ENCODE peak calls at places on chromosomes 16 and 17, in four cellular contexts. K is brain microvascular endothelial cell, L is foreskin fibroblast, A is upper lobe of left lung. U is an unnamed sample.
A peak's percentile ranks its signal among the peaks of the same experiment; 100 is the strongest.

GRCh38 chr16:63323722-63324121 is 1287.5 kb upstream of the CDH8 start:
- DNase-seq in A (no peak), L (no peak), K (no peak), U (no peak)

GRCh38 chr16:64455275-64455674 is 666.6 kb downstream of the CDH11 start:
- DNase-seq in L (no peak), A (no peak), K (no peak), U (no peak)

GRCh38 chr17:27593232-27593856 is 37.6 kb upstream of the LGALS9 start:
- DNase-seq in L (no peak), K (no peak), A (no peak), U (no peak)

GRCh38 chr16:47375423-47375822 is 85.4 kb downstream of the ITFG1 start:
- DNase-seq in L (no peak), A (no peak), K (no peak), U (no peak)

GRCh38 chr17:64694207-64694606 is 32.1 kb upstream of the SMURF2 start:
- DNase-seq in L (peak; percentile 70), K (peak; percentile 77), A (no peak), U (peak; percentile 62)

GRCh38 chr16:58850627-58851024 is 116.5 kb upstream of the GOT2 start:
- DNase-seq in A (no peak), K (no peak), L (no peak), U (no peak)

GRCh38 chr16:1244881-1245280 is 4.4 kb downstream of the TPSAB1 start:
- DNase-seq in L (no peak), A (peak; percentile 67), K (no peak), U (no peak)

GRCh38 chr17:40362696-40363479 is 1.6 kb downstream of the GJD3 start:
- DNase-seq in L (peak; percentile 70), K (peak; percentile 64), A (peak; percentile 95), U (no peak)

GRCh38 chr16:76985362-76985761 is 205.6 kb upstream of the MON1B start:
- DNase-seq in L (no peak), K (no peak), A (no peak), U (no peak)

GRCh38 chr17:28216528-28216927 is 102.5 kb upstream of the TMEM97 start:
- DNase-seq in L (peak; percentile 55), A (no peak), K (peak; percentile 41), U (no peak)

GRCh38 chr16:68778551-68779231 is 41.6 kb downstream of the CDH1 start:
- DNase-seq in L (no peak), K (no peak), A (no peak), U (peak; percentile 87)

GRCh38 chr17:18203308-18203707 is 19.7 kb downstream of the ALKBH5 start:
- DNase-seq in K (no peak), A (no peak), L (no peak), U (no peak)

GRCh38 chr17:71085238-71086033 is 916.1 kb downstream of the KCNJ2 start:
- DNase-seq in L (no peak), K (no peak), A (no peak), U (no peak)

GRCh38 chr16:50601341-50601740 is 53.1 kb downstream of the NKD1 start:
- DNase-seq in K (no peak), A (no peak), L (no peak), U (no peak)

GRCh38 chr16:73214825-73215481 is 167.0 kb upstream of the ZFHX3 start:
- DNase-seq in K (peak; percentile 87), L (peak; percentile 95), A (no peak), U (no peak)

GRCh38 chr17:54408741-54409140 is 491.9 kb upstream of the TOM1L1 start:
- DNase-seq in A (no peak), L (no peak), K (no peak), U (no peak)

GRCh38 chr17:8518858-8519257 is 83.2 kb downstream of the NDEL1 start:
- DNase-seq in L (no peak), A (no peak), K (no peak), U (no peak)

GRCh38 chr17:30717290-30718098 is 107.0 kb downstream of the CRLF3 start:
- DNase-seq in A (no peak), K (no peak), L (no peak), U (no peak)

GRCh38 chr17:62974788-62975586 is 9.0 kb downstream of the TANC2 start:
- DNase-seq in K (no peak), A (no peak), L (no peak), U (no peak)

GRCh38 chr17:27315796-27316465 is 22.0 kb downstream of the WSB1 start:
- DNase-seq in K (no peak), L (no peak), A (no peak), U (no peak)

GRCh38 chr16:72715267-72715666 is 332.7 kb downstream of the ZFHX3 start:
- DNase-seq in A (no peak), K (no peak), L (no peak), U (no peak)

GRCh38 chr16:57534881-57535658 is 1.3 kb downstream of the CCDC102A start:
- DNase-seq in A (no peak), K (no peak), L (no peak), U (no peak)

GRCh38 chr16:49620868-49621239 is 235.1 kb downstream of the ZNF423 start:
- DNase-seq in L (no peak), A (no peak), K (no peak), U (no peak)

GRCh38 chr16:52558448-52558847 is 11.5 kb upstream of the TOX3 start:
- DNase-seq in K (no peak), A (no peak), L (no peak), U (no peak)

GRCh38 chr16:7526736-7527135 is 194.1 kb downstream of the RBFOX1 start:
- DNase-seq in L (no peak), A (no peak), K (no peak), U (no peak)

GRCh38 chr16:57540387-57540786 is 2.1 kb upstream of the ADGRG5 start:
- DNase-seq in K (no peak), A (no peak), L (no peak), U (no peak)

GRCh38 chr17:32127156-32127897 is 15.0 kb upstream of the RHOT1 start:
- DNase-seq in L (peak; percentile 66), A (peak; percentile 94), K (peak; percentile 75), U (peak; percentile 84)

GRCh38 chr16:52496051-52496876 is 50.7 kb downstream of the TOX3 start:
- DNase-seq in K (no peak), A (no peak), L (no peak), U (no peak)

GRCh38 chr16:3661922-3662321 is 7.4 kb downstream of the DNASE1 start:
- DNase-seq in L (no peak), A (no peak), K (no peak), U (no peak)

GRCh38 chr16:67666032-67666537 is 465 bp downstream of the ENKD1 start:
- DNase-seq in K (no peak), A (peak; percentile 94), L (no peak), U (no peak)

GRCh38 chr17:28901866-28902818 is 737 bp downstream of the DHRS13 start:
- DNase-seq in K (no peak), A (no peak), L (no peak), U (peak; percentile 55)

GRCh38 chr16:87780385-87780989 is 14.7 kb upstream of the KLHDC4 start:
- DNase-seq in L (no peak), K (peak; percentile 52), A (no peak), U (no peak)

GRCh38 chr16:8632675-8633182 is 11.2 kb downstream of the METTL22 start:
- DNase-seq in L (no peak), K (no peak), A (no peak), U (no peak)

GRCh38 chr16:8631373-8631772 is 9.9 kb downstream of the METTL22 start:
- DNase-seq in L (no peak), A (no peak), K (no peak), U (no peak)

GRCh38 chr16:8631818-8632217 is 10.3 kb downstream of the METTL22 start:
- DNase-seq in K (no peak), L (no peak), A (no peak), U (no peak)

GRCh38 chr16:8639694-8640093 is 18.2 kb downstream of the METTL22 start:
- DNase-seq in A (no peak), L (no peak), K (no peak), U (no peak)

GRCh38 chr16:8634991-8635736 is 13.7 kb downstream of the METTL22 start:
- DNase-seq in L (no peak), K (peak; percentile 42), A (peak; percentile 78), U (no peak)
- TF ChIP-seq CTCF in L (peak; percentile 73), K (peak; percentile 96), A (no peak), U (no peak)

GRCh38 chr17:67891481-67892119 is 66.3 kb downstream of the BPTF start:
- DNase-seq in K (peak; percentile 57), A (no peak), L (peak; percentile 64), U (peak; percentile 13)
- TF ChIP-seq CTCF in K (peak; percentile 63), A (no peak), L (peak; percentile 23), U (no peak)

GRCh38 chr16:8869212-8869987 is 594 bp upstream of the CARHSP1 start:
- DNase-seq in A (no peak), L (no peak), K (no peak), U (no peak)

GRCh38 chr16:8868272-8869211 is at the start of gene CARHSP1:
- DNase-seq in K (peak; percentile 67), A (peak; percentile 96), L (peak; percentile 88), U (peak; percentile 87)

GRCh38 chr16:8872071-8872470 is 3.3 kb upstream of the CARHSP1 start:
- DNase-seq in K (no peak), L (no peak), A (no peak), U (no peak)

GRCh38 chr16:8874388-8874787 is 5.6 kb upstream of the CARHSP1 start:
- DNase-seq in L (no peak), A (no peak), K (no peak), U (no peak)

DNA sequence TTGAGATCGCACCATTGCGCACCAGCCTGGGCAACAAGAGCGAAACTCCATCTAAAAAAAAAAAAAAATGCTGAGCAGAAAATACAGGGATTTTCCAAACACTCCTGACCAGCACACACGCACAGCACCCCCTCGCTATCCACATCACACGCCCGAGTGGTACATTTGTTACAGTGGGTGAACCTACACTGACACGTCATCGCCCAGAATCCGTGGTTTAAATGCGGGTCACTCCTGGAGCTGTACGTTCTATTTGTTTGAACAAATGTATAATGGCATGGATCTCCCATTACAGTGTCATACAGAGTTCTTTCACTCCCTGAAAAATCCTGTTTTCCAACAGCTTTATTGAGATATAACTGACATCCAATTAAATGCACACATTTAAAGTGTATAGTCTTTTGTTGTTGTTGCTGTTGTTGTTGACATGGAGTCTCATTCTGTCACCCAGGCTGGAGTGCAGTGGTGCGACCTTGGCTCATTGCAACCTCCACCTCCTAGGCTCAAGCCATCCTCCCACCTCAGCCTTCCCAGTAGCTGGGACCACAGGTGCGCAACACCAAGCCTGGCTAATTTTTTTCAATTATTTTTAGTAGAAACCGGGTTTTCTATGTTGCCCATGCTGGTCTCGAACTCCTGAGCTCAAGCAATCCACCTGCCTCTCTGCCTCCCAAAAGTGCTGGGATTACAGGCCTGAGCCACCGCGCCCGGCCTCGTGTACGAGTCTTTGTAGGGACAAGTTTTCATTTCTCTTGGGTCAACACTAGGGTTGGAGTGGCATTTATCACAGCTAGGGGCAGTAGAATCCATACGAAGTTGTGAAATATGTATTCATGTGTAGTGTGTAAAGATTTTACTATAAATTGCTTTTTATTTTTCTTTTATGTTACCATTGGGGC is 4.4 kb upstream of the CARHSP1 start:
- DNase-seq in A (no peak), L (no peak), K (no peak), U (no peak)
- TF ChIP-seq CTCF in A (no peak), L (peak; percentile 3), K (peak; percentile 37), U (no peak)

GRCh38 chr16:22948603-22949368 is 134.8 kb downstream of the HS3ST2 start:
- DNase-seq in A (no peak), L (peak; percentile 55), K (peak; percentile 43), U (peak; percentile 48)
- TF ChIP-seq CTCF in A (peak; percentile 74), L (peak; percentile 58), K (peak; percentile 76), U (peak; percentile 81)